ENCODE peak calls at places on chromosomes 4 and X, in seven cellular contexts. C, V, T, E, U, M and F are unnamed samples.

GRCh38 chr4:100042235-100042634 is 92.2 kb upstream of the H2AZ1 start:
- DNase-seq in C (no peak), V (no peak), T (no peak), E (no peak), U (no peak), M (no peak), F (no peak)

GRCh38 chr4:84971319-84971932 is 4.9 kb upstream of the WDFY3 start:
- DNase-seq in C (no peak), V (no peak), T (no peak), E (peak), U (no peak), M (no peak), F (no peak)

GRCh38 chr4:110106946-110107325 is 91.5 kb downstream of the ELOVL6 start:
- DNase-seq in C (no peak), V (no peak), T (no peak), E (peak), U (no peak), M (no peak), F (no peak)

GRCh38 chr4:152938237-152938969 is 2.3 kb downstream of the FHDC1 start:
- DNase-seq in C (peak), V (peak), T (no peak), E (no peak), U (no peak), M (no peak), F (peak)

GRCh38 chrX:138925330-138925729 is 213.8 kb upstream of the FGF13 start:
- DNase-seq in C (no peak), V (peak), T (no peak), E (no peak), U (no peak), M (no peak), F (no peak)

GRCh38 chr4:122536001-122536400 is 79.5 kb upstream of the IL2 start:
- DNase-seq in C (no peak), V (no peak), T (no peak), E (no peak), U (no peak), M (no peak), F (no peak)

GRCh38 chrX:18755651-18756050 is 48.2 kb downstream of the PPEF1 start:
- DNase-seq in C (no peak), V (no peak), T (no peak), E (no peak), U (no peak), M (no peak), F (no peak)

GRCh38 chr4:3451956-3452355 is 10.2 kb downstream of the HGFAC start:
- DNase-seq in C (no peak), V (no peak), T (no peak), E (no peak), U (no peak), M (no peak), F (no peak)

GRCh38 chr4:17376205-17376604 is 135.7 kb downstream of the QDPR start:
- DNase-seq in C (no peak), V (no peak), T (no peak), E (no peak), U (no peak), M (no peak), F (no peak)

GRCh38 chrX:101977091-101977490 is 45.3 kb upstream of the ZMAT1 start:
- DNase-seq in C (no peak), V (no peak), T (no peak), E (no peak), U (no peak), M (no peak), F (no peak)

GRCh38 chr4:76690906-76691275 is 207.1 kb downstream of the SOWAHB start:
- DNase-seq in C (no peak), V (no peak), T (no peak), E (no peak), U (no peak), M (no peak), F (no peak)

GRCh38 chrX:39822133-39822748 is 275.5 kb downstream of the BCOR start:
- DNase-seq in C (no peak), V (no peak), T (no peak), E (no peak), U (no peak), M (no peak), F (no peak)

GRCh38 chrX:20218809-20219505 is 47.8 kb downstream of the RPS6KA3 start:
- DNase-seq in C (no peak), V (no peak), T (no peak), E (no peak), U (no peak), M (no peak), F (no peak)

GRCh38 chr4:118270492-118270891 is 82.3 kb downstream of the PRSS12 start:
- DNase-seq in C (no peak), V (no peak), T (no peak), E (peak), U (no peak), M (no peak), F (no peak)

GRCh38 chr4:100162027-100162685 is 28.1 kb downstream of the DDIT4L start:
- DNase-seq in C (no peak), V (no peak), T (no peak), E (no peak), U (no peak), M (peak), F (no peak)

GRCh38 chr4:16582526-16582925 is 315.9 kb downstream of the LDB2 start:
- DNase-seq in C (no peak), V (no peak), T (no peak), E (no peak), U (no peak), M (no peak), F (no peak)

GRCh38 chr4:176309772-176310171 is 10.0 kb upstream of the SPCS3 start:
- DNase-seq in C (no peak), V (no peak), T (no peak), E (no peak), U (no peak), M (no peak), F (no peak)

GRCh38 chr4:81375745-81376144 is 96.0 kb downstream of the RASGEF1B start:
- DNase-seq in C (no peak), V (no peak), T (no peak), E (no peak), U (no peak), M (no peak), F (no peak)

GRCh38 chr4:146333187-146333894 is 119.0 kb downstream of the REELD1 start:
- DNase-seq in C (no peak), V (no peak), T (no peak), E (peak), U (no peak), M (peak), F (peak)

GRCh38 chrX:50920132-50920531 is 9.6 kb downstream of the BMP15 start:
- DNase-seq in C (no peak), V (no peak), T (no peak), E (peak), U (no peak), M (no peak), F (no peak)

GRCh38 chr4:146522862-146523205 is 1.1 kb upstream of the SLC10A7 start:
- DNase-seq in C (no peak), V (no peak), T (no peak), E (peak), U (no peak), M (no peak), F (no peak)

GRCh38 chr4:85573270-85573669 is 98.3 kb downstream of the ARHGAP24 start:
- DNase-seq in C (no peak), V (no peak), T (no peak), E (no peak), U (no peak), M (no peak), F (no peak)

GRCh38 chrX:112313201-112313600 is 230.6 kb upstream of the TRPC5 start:
- DNase-seq in C (no peak), V (no peak), T (no peak), E (no peak), U (no peak), M (no peak), F (no peak)

GRCh38 chr4:8250167-8250566 is 19.4 kb upstream of the HTRA3 start:
- DNase-seq in C (no peak), V (no peak), T (no peak), E (no peak), U (no peak), M (no peak), F (no peak)

GRCh38 chrX:52979993-52980392 is 21.7 kb upstream of the FAM156A start:
- DNase-seq in C (no peak), V (no peak), T (peak), E (peak), U (no peak), M (no peak), F (no peak)

GRCh38 chr4:163697121-163697520 is 202.6 kb downstream of the TMA16 start:
- DNase-seq in C (no peak), V (no peak), T (no peak), E (no peak), U (no peak), M (no peak), F (no peak)

GRCh38 chrX:133473451-133473850 is 58.2 kb upstream of the GPC4 start:
- DNase-seq in C (no peak), V (no peak), T (no peak), E (no peak), U (no peak), M (no peak), F (no peak)

GRCh38 chr4:101238706-101239105 is 108.6 kb downstream of the PPP3CA start:
- DNase-seq in C (no peak), V (no peak), T (no peak), E (no peak), U (no peak), M (no peak), F (no peak)

GRCh38 chr4:169283114-169283509 is 12.4 kb upstream of the SH3RF1 start:
- DNase-seq in C (no peak), V (no peak), T (no peak), E (no peak), U (no peak), M (no peak), F (no peak)

GRCh38 chrX:13044441-13044840 is at the start of gene FAM9C:
- DNase-seq in C (no peak), V (no peak), T (no peak), E (no peak), U (no peak), M (no peak), F (no peak)

GRCh38 chr4:156751486-156751885 is 220.1 kb downstream of the PDGFC start:
- DNase-seq in C (no peak), V (no peak), T (no peak), E (no peak), U (no peak), M (no peak), F (no peak)
- TF ChIP-seq EP300 in C (no peak), V (no peak), T (no peak), E (no peak), U (no peak), M (no peak), F (no peak)

GRCh38 chr4:142376204-142376603 is 469.9 kb downstream of the INPP4B start:
- DNase-seq in C (no peak), V (no peak), T (no peak), E (no peak), U (no peak), M (no peak), F (no peak)

GRCh38 chr4:142380052-142380598 is 466.0 kb downstream of the INPP4B start:
- DNase-seq in C (no peak), V (no peak), T (no peak), E (no peak), U (no peak), M (no peak), F (no peak)

GRCh38 chr4:142378179-142378578 is 467.9 kb downstream of the INPP4B start:
- DNase-seq in C (no peak), V (no peak), T (no peak), E (no peak), U (no peak), M (no peak), F (no peak)

GRCh38 chr4:142377345-142378091 is 468.6 kb downstream of the INPP4B start:
- DNase-seq in C (no peak), V (no peak), T (no peak), E (no peak), U (no peak), M (no peak), F (no peak)

DNA sequence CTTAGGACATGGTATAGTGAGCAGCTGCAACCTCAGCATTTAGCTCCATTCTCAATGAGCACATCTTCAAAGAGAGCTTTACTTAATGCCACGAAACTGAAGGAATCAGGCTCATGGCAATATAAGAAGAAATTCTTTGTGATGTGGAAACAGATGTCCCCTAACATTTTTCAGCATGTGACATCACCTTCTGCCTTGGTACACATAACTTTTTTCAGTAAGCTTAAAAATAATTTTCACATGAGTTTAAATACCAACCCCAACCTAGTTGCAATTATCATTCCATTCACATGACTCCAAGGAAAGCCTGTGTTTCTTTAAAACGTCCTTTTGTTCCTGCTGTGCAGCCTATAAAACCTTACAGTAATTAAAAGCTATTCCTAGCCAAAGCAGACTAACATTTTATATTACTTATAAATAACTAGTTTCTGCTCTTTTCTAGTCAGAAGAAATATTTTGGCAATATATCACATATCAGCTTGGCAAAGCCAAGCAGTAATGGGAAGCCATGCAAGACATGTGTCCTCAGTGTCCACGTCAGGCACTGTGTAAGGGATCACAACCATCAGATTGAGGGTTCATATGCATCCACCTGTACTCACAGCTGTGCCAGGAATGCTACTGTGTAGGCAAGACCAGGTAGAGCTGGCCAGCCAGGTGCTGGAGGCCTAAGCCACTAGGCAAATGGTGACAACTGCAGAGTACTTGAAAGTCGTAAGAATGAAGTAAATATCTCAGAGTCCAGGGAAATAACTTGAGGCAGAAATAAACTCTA is 466.6 kb downstream of the INPP4B start:
- DNase-seq in C (no peak), V (no peak), T (no peak), E (no peak), U (no peak), M (no peak), F (no peak)
- TF ChIP-seq POLR2AphosphoS5 in C (no peak), V (no peak), T (no peak), E (no peak), U (no peak), M (no peak), F (peak)

GRCh38 chr4:23754688-23755087 is 135.2 kb downstream of the PPARGC1A start:
- DNase-seq in C (no peak), V (no peak), T (no peak), E (no peak), U (no peak), M (no peak), F (no peak)
- TF ChIP-seq EP300 in C (no peak), V (no peak), T (no peak), E (no peak), U (no peak), M (no peak), F (no peak)

GRCh38 chr4:7068279-7068842 is 497 bp upstream of the GRPEL1 start:
- DNase-seq in C (no peak), V (no peak), T (peak), E (no peak), U (no peak), M (no peak), F (no peak)
- TF ChIP-seq POLR2AphosphoS5 in C (no peak), V (no peak), T (no peak), E (no peak), U (no peak), M (peak), F (no peak)

GRCh38 chrX:154541896-154542722 is 4.5 kb downstream of the G6PD start:
- DNase-seq in C (peak), V (peak), T (peak), E (peak), U (no peak), M (no peak), F (peak)
- TF ChIP-seq EP300 in C (peak), V (no peak), T (no peak), E (no peak), U (no peak), M (no peak), F (no peak)

GRCh38 chr4:143346208-143346607 is 9.5 kb downstream of the GAB1 start:
- DNase-seq in C (no peak), V (peak), T (no peak), E (no peak), U (no peak), M (no peak), F (no peak)
- TF ChIP-seq POLR2AphosphoS5 in C (no peak), V (peak), T (no peak), E (no peak), U (no peak), M (no peak), F (no peak)

GRCh38 chr4:181176306-181176705 is 1066.9 kb upstream of the TENM3 start:
- DNase-seq in C (no peak), V (no peak), T (no peak), E (no peak), U (no peak), M (no peak), F (no peak)

GRCh38 chr4:181181331-181181730 is 1061.9 kb upstream of the TENM3 start:
- DNase-seq in C (no peak), V (no peak), T (no peak), E (no peak), U (no peak), M (no peak), F (no peak)
- TF ChIP-seq EP300 in C (no peak), V (no peak), T (no peak), E (no peak), U (no peak), M (no peak), F (no peak)

GRCh38 chr4:48667148-48667547 is 112.9 kb downstream of the FRYL start:
- DNase-seq in C (no peak), V (no peak), T (no peak), E (no peak), U (no peak), M (no peak), F (no peak)
- TF ChIP-seq POLR2AphosphoS5 in C (no peak), V (no peak), T (no peak), E (no peak), U (no peak), M (no peak), F (no peak)